ENCODE peak calls at places on chromosomes 5 and 9, in ten cellular contexts. I is A549; Z is WTC11; B is AG08396; Y is CD14-positive monocyte; V is stomach; M is NT2/D1; D is stimulated activated CD4-positive, alpha-beta T cell treated with anti-CD3 and anti-CD28 coated beads, Interleukin-1b, Interleukin-23, amount 100 ng/mL, for 24 hours; N is Ammon's horn; F is fibroblast of mammary gland. E is an unnamed sample.

GRCh38 chr5:136006164-136006563 is 22.6 kb upstream of the TGFBI start:
- DNase-seq in I (no peak), Z (no peak), B (peak; percentile 44), Y (no peak), V (no peak), M (no peak), D (no peak), N (no peak), F (peak; percentile 94), E (no peak)

GRCh38 chr5:180785151-180785781 is 17.3 kb downstream of the MGAT1 start:
- DNase-seq in I (no peak), Z (peak; percentile 31), B (peak; percentile 73), Y (no peak), V (no peak), M (no peak), D (no peak), N (no peak), F (peak; percentile 71), E (peak; percentile 83)

GRCh38 chr5:143521891-143522290 is 118.4 kb upstream of the NR3C1 start:
- DNase-seq in I (no peak), Z (no peak), B (no peak), Y (no peak), V (no peak), M (no peak), D (no peak), N (peak; percentile 39), F (no peak), E (no peak)

GRCh38 chr9:36140086-36141084 is 3.9 kb downstream of the GLIPR2 start:
- DNase-seq in I (no peak), Z (no peak), B (no peak), Y (peak; percentile 62), V (no peak), M (no peak), D (no peak), N (no peak), F (no peak), E (no peak)

GRCh38 chr9:97873877-97874276 is 20.9 kb downstream of the FOXE1 start:
- DNase-seq in I (peak; percentile 14), Z (no peak), B (no peak), Y (no peak), V (no peak), M (no peak), D (no peak), N (no peak), F (peak; percentile 20), E (no peak)

GRCh38 chr5:38719916-38720315 is 125.9 kb upstream of the OSMR start:
- DNase-seq in I (no peak), Z (no peak), B (peak; percentile 80), Y (no peak), V (no peak), M (no peak), D (no peak), N (peak; percentile 53), F (peak; percentile 88), E (peak; percentile 74)

GRCh38 chr9:114289571-114290481 is 33.1 kb upstream of the ORM1 start:
- DNase-seq in I (no peak), Z (no peak), B (no peak), Y (no peak), V (no peak), M (no peak), D (no peak), N (no peak), F (no peak), E (no peak)

GRCh38 chr9:98132806-98133631 is 14.0 kb upstream of the TRIM14 start:
- DNase-seq in I (no peak), Z (no peak), B (no peak), Y (no peak), V (no peak), M (no peak), D (no peak), N (no peak), F (no peak), E (no peak)

GRCh38 chr5:145903862-145904261 is 31.0 kb upstream of the GRXCR2 start:
- DNase-seq in I (no peak), Z (no peak), B (no peak), Y (no peak), V (no peak), M (no peak), D (no peak), N (no peak), F (peak; percentile 38), E (peak; percentile 24)

GRCh38 chr5:108093186-108093585 is 288.7 kb downstream of the FBXL17 start:
- DNase-seq in I (peak; percentile 18), Z (no peak), B (peak; percentile 15), Y (no peak), V (no peak), M (no peak), D (no peak), N (no peak), F (peak; percentile 36), E (peak; percentile 22)

GRCh38 chr5:54171645-54172384 is 138.6 kb downstream of the ARL15 start:
- DNase-seq in I (no peak), Z (no peak), B (no peak), Y (no peak), V (peak; percentile 78), M (no peak), D (no peak), N (no peak), F (peak; percentile 44), E (peak; percentile 58)